ENCODE peak calls at places on chromosomes 4 and X, in eight cellular contexts. L is endothelial cell, N is GM06990, Z is heart right ventricle, X is prostate gland, D is Calu3, T is upper lobe of left lung, J is left ventricle myocardium inferior. H is an unnamed sample.

GRCh38 chr4:3408793-3409330 is 32.9 kb upstream of the HGFAC start:
- DNase-seq in L (no peak), N (no peak), Z (no peak), X (no peak), D (no peak), T (peak), J (no peak), H (no peak)

GRCh38 chr4:41339812-41340809 is 83.4 kb downstream of the UCHL1 start:
- DNase-seq in L (peak), N (no peak), Z (no peak), X (no peak), D (peak), T (no peak), J (no peak), H (no peak)

GRCh38 chrX:53320543-53321215 is 39.3 kb upstream of the IQSEC2 start:
- DNase-seq in L (no peak), N (no peak), Z (peak), X (no peak), D (no peak), T (peak), J (no peak), H (no peak)

GRCh38 chr4:145935253-145936141 is 3.1 kb downstream of the ZNF827 start:
- DNase-seq in L (peak), N (peak), Z (peak), X (no peak), D (no peak), T (peak), J (peak), H (peak)

GRCh38 chr4:15562623-15563022 is 92.5 kb downstream of the FBXL5 start:
- DNase-seq in L (no peak), N (no peak), Z (no peak), X (no peak), D (no peak), T (no peak), J (no peak), H (no peak)

GRCh38 chr4:124980276-124980752 is 267.8 kb upstream of the ANKRD50 start:
- DNase-seq in L (no peak), N (no peak), Z (no peak), X (no peak), D (no peak), T (no peak), J (no peak), H (no peak)

GRCh38 chrX:124307253-124307907 is 25.1 kb upstream of the TEX13D start:
- DNase-seq in L (no peak), N (no peak), Z (no peak), X (no peak), D (no peak), T (no peak), J (no peak), H (no peak)

GRCh38 chr4:81211956-81212355 is 3.1 kb downstream of the PRKG2 start:
- DNase-seq in L (no peak), N (no peak), Z (no peak), X (no peak), D (no peak), T (no peak), J (no peak), H (no peak)

GRCh38 chr4:104749062-104749461 is 254.4 kb upstream of the CXXC4 start:
- DNase-seq in L (no peak), N (peak), Z (no peak), X (no peak), D (no peak), T (no peak), J (no peak), H (no peak)

GRCh38 chrX:119654112-119654531 is 38.8 kb downstream of the SEPTIN6 start:
- DNase-seq in L (no peak), N (no peak), Z (peak), X (peak), D (no peak), T (no peak), J (peak), H (no peak)

GRCh38 chrX:8139713-8140112 is 31.4 kb downstream of the VCX2 start:
- DNase-seq in L (no peak), N (no peak), Z (no peak), X (no peak), D (no peak), T (no peak), J (no peak), H (no peak)

GRCh38 chr4:128241425-128241913 is 46.1 kb downstream of the PGRMC2 start:
- DNase-seq in L (no peak), N (no peak), Z (no peak), X (no peak), D (no peak), T (no peak), J (no peak), H (no peak)

GRCh38 chr4:67593741-67594175 is 35.2 kb downstream of the STAP1 start:
- DNase-seq in L (no peak), N (no peak), Z (no peak), X (no peak), D (no peak), T (no peak), J (no peak), H (no peak)

GRCh38 chr4:80266902-80267380 is 477 bp downstream of the FGF5 start:
- DNase-seq in L (peak), N (no peak), Z (no peak), X (no peak), D (no peak), T (peak), J (no peak), H (no peak)

GRCh38 chr4:46270986-46271596 is 118.8 kb downstream of the GABRA2 start:
- DNase-seq in L (no peak), N (no peak), Z (no peak), X (no peak), D (no peak), T (no peak), J (no peak), H (no peak)

GRCh38 chr4:102867278-102868152 is 1.3 kb upstream of the CISD2 start:
- DNase-seq in L (no peak), N (peak), Z (no peak), X (no peak), D (no peak), T (no peak), J (no peak), H (no peak)

GRCh38 chr4:152180369-152180768 is 355.5 kb downstream of the FBXW7 start:
- DNase-seq in L (no peak), N (no peak), Z (no peak), X (no peak), D (no peak), T (no peak), J (no peak), H (no peak)

GRCh38 chrX:16258936-16259335 is 91.7 kb downstream of the MAGEB17 start:
- DNase-seq in L (no peak), N (no peak), Z (no peak), X (no peak), D (no peak), T (no peak), J (no peak), H (no peak)

GRCh38 chr4:3223986-3224748 is 24.8 kb upstream of the MSANTD1 start:
- DNase-seq in L (no peak), N (no peak), Z (no peak), X (no peak), D (no peak), T (no peak), J (no peak), H (no peak)

GRCh38 chr4:22741744-22742143 is 49.0 kb downstream of the GBA3 start:
- DNase-seq in L (no peak), N (no peak), Z (no peak), X (no peak), D (no peak), T (no peak), J (no peak), H (no peak)

GRCh38 chrX:2497961-2498780 is 2.6 kb downstream of the DHRSX start:
- DNase-seq in L (no peak), N (no peak), Z (no peak), X (peak), D (peak), T (no peak), J (no peak), H (no peak)

GRCh38 chrX:115649461-115650063 is 88.6 kb downstream of the PLS3 start:
- DNase-seq in L (no peak), N (no peak), Z (no peak), X (no peak), D (no peak), T (no peak), J (no peak), H (no peak)

GRCh38 chr4:123649644-123650356 is 253.2 kb downstream of the SPRY1 start:
- DNase-seq in L (no peak), N (no peak), Z (no peak), X (peak), D (peak), T (no peak), J (no peak), H (no peak)

GRCh38 chr4:89800012-89800516 is 36.9 kb downstream of the SNCA start:
- DNase-seq in L (no peak), N (no peak), Z (no peak), X (no peak), D (peak), T (no peak), J (no peak), H (no peak)

GRCh38 chr4:89807441-89808140 is 29.4 kb downstream of the SNCA start:
- DNase-seq in L (no peak), N (no peak), Z (no peak), X (no peak), D (no peak), T (no peak), J (no peak), H (no peak)

GRCh38 chr4:89803036-89803435 is 33.9 kb downstream of the SNCA start:
- DNase-seq in L (no peak), N (no peak), Z (no peak), X (no peak), D (no peak), T (no peak), J (no peak), H (no peak)

GRCh38 chr4:89800527-89801103 is 36.3 kb downstream of the SNCA start:
- DNase-seq in L (no peak), N (no peak), Z (no peak), X (no peak), D (peak), T (no peak), J (no peak), H (no peak)

DNA sequence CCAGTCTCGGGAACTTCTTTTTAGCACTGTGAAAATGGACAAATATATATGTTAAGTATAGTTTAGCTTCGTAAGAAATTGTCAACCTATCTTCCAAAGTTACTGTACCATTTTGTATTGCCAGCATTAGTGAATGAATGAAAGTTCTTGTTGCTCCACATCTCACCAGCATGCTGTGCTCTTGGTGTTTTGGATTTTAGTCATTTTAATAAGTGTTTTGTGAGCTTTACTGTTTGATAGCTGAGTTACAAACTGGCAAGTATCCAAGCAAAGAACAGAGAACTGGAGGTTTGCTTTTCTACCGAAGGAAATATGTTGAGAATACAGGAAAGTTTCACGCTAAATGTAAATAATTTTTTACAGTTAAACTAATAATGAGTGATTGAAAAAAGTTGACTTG is 33.0 kb downstream of the SNCA start:
- DNase-seq in L (no peak), N (no peak), Z (no peak), X (no peak), D (no peak), T (no peak), J (no peak), H (no peak)
- TF ChIP-seq CTCF in L (no peak), N (no peak), Z (no peak), X (no peak), D (no peak), T (no peak), J (no peak), H (no peak)

DNA sequence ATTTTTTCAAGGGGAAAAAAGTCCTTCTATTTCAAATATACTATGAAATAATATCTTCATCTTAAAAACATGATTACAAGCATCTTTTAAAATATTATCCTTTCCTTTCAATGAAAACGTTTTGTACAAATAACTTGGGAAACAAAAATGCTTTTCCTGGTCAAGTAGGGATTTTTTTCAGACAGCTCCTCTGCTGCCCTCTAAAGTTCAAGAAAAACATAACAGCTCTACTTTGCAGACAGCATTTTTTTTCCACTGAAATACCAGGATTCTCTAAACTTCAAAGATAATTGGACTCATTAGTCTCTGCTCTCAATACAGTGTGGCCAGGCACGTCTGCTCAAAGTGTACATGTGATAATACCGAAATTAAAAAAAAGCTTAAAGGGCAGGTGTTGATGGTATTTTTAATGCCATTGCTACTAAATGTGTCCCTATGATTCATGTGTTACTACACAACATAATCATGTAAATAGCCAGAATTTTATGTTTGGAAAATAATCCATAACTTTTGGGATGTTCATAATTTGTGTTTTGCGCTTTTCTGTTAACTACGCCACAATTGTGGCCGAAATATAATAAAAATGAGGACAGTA is 479.0 kb downstream of the KCNIP4 start:
- DNase-seq in L (no peak), N (no peak), Z (no peak), X (no peak), D (no peak), T (no peak), J (no peak), H (no peak)
- TF ChIP-seq CTCF in L (peak), N (peak), Z (no peak), X (no peak), D (no peak), T (peak), J (peak), H (peak)

GRCh38 chrX:131729295-131729694 is 185.4 kb downstream of the OR13H1 start:
- DNase-seq in L (no peak), N (peak), Z (no peak), X (no peak), D (no peak), T (no peak), J (no peak), H (no peak)
- TF ChIP-seq CTCF in L (no peak), N (peak), Z (peak), X (no peak), D (no peak), T (peak), J (no peak), H (no peak)

GRCh38 chr4:176102414-176102813 is 36.8 kb downstream of the WDR17 start:
- DNase-seq in L (no peak), N (no peak), Z (no peak), X (no peak), D (no peak), T (no peak), J (no peak), H (no peak)

GRCh38 chr4:176099314-176099713 is 33.7 kb downstream of the WDR17 start:
- DNase-seq in L (no peak), N (no peak), Z (no peak), X (no peak), D (no peak), T (no peak), J (no peak), H (no peak)
- TF ChIP-seq CTCF in L (peak), N (peak), Z (no peak), X (no peak), D (no peak), T (no peak), J (no peak), H (no peak)

DNA sequence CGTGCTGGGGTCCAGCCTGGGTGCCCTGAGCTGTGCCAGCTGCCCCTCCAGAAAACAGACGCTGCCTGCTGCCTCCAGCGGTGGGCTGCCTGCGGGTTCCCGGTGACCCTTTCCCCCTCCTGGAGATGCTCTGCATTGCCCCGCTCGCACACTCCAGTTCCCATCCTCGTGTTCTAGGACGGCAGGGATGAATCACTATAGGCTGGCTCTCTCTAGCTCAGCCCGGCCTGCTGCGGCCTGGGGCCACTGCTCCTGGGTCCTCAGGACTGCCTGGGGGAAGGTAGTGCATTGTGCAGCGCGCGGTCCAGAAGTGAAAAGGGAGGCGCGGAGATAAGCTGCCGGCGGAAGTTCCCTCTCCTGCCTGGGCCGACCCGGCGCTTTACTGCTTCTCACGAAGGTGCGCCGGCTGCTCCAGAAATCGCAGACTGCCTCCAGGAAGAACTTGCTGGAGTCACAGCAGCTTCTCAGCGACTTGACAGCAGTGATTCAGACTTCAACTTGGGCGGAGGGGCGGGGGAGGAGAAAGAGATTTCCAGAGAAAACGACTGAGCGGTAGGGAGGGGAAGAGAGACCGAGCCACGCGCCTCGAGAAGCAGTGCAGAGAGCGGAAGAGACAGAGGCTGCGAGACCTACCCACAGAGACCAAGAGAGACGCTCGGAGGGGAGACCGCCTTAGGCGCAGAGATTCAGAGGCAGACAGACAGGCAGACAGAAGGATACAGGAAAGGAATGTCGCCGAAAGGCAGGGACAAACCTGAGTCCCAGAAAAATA is 6.7 kb upstream of the MSX1 start:
- DNase-seq in L (peak), N (peak), Z (no peak), X (no peak), D (peak), T (peak), J (no peak), H (no peak)
- TF ChIP-seq CTCF in L (peak), N (peak), Z (no peak), X (no peak), D (no peak), T (no peak), J (no peak), H (peak)

GRCh38 chr4:8409271-8410065 is 31.1 kb downstream of the ACOX3 start:
- DNase-seq in L (no peak), N (no peak), Z (peak), X (no peak), D (no peak), T (no peak), J (peak), H (no peak)

GRCh38 chr4:8411351-8412180 is 29.0 kb downstream of the ACOX3 start:
- DNase-seq in L (no peak), N (no peak), Z (no peak), X (no peak), D (no peak), T (no peak), J (no peak), H (no peak)

GRCh38 chr4:8410066-8410600 is 30.4 kb downstream of the ACOX3 start:
- DNase-seq in L (no peak), N (no peak), Z (no peak), X (no peak), D (no peak), T (no peak), J (no peak), H (no peak)

GRCh38 chr4:8412288-8412687 is 28.2 kb downstream of the ACOX3 start:
- DNase-seq in L (no peak), N (no peak), Z (no peak), X (no peak), D (no peak), T (no peak), J (no peak), H (no peak)

DNA sequence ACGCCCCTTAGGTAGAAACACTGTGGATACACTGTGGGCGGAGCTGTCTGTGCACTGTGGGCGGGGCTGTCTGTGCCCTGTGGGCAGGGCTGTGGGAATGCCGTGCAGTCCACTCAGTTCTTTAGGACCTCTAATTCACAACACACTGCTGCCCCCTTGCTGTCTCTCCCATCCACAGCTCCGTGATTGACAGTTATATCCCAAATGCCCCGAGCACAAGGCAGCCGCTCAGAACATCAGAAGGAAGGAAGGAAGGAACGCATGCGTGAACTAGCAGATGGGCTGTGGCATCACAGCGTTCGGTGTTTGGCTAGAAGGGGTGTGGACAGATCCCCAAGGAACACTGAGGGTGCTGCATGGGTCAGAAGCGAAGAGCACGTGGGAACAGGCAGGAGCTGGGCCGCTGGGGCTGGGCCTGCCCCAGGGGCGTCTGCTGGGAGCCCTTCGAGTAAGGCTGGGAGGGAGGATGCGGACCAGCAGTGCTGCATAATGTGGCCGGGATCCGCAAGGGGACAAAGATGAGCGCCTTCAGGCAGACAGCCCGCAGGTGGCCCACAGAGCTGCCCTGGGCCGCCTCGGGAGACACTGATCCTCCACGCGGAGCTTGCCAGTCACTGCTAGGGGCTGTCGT is 29.8 kb downstream of the ACOX3 start:
- DNase-seq in L (peak), N (no peak), Z (peak), X (peak), D (peak), T (no peak), J (peak), H (no peak)
- TF ChIP-seq CTCF in L (peak), N (no peak), Z (peak), X (no peak), D (no peak), T (peak), J (peak), H (no peak)

GRCh38 chr4:108033348-108033747 is 43.7 kb downstream of the HADH start:
- DNase-seq in L (no peak), N (no peak), Z (no peak), X (no peak), D (no peak), T (no peak), J (no peak), H (no peak)

GRCh38 chr4:108029321-108029720 is 39.6 kb downstream of the HADH start:
- DNase-seq in L (no peak), N (no peak), Z (no peak), X (no peak), D (no peak), T (no peak), J (no peak), H (no peak)

GRCh38 chr4:108031427-108032083 is 41.9 kb downstream of the HADH start:
- DNase-seq in L (no peak), N (no peak), Z (no peak), X (no peak), D (no peak), T (no peak), J (no peak), H (no peak)

GRCh38 chr4:108029731-108030130 is 40.0 kb downstream of the HADH start:
- DNase-seq in L (no peak), N (no peak), Z (no peak), X (no peak), D (no peak), T (no peak), J (no peak), H (no peak)

DNA sequence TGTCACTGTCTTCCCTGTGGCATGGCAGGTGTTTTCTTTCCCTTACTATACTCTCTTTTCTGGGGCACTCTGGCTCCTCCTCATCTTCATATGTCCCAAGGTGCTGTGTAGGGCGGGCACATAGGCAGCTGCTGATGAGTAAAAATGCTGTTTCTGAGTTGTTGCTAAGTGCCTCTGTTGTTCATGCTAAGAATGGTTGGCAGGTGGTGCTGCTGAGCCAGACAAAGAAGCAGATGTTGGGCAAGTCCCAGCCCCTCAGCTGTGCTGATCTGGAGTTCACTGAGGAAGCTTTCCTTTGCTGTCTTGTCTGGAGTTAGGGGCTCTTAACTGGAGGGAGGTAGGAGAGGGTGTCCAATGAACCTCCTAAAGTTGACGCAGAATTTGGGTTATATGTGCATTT is 40.6 kb downstream of the HADH start:
- DNase-seq in L (peak), N (peak), Z (no peak), X (no peak), D (peak), T (no peak), J (no peak), H (no peak)
- TF ChIP-seq CTCF in L (no peak), N (peak), Z (no peak), X (no peak), D (no peak), T (peak), J (peak), H (no peak)

H was measured in mesothelial cell of epicardium.